ENCODE peak calls at places on chromosomes 6 and 20, in six cellular contexts. Z is GM12878, F is K562, J is H1, C is HepG2, U is GM12891. L is an unnamed sample.
A peak's percentile ranks its signal among the peaks of the same experiment; 100 is the strongest.

GRCh38 chr6:2871102-2871501 is 29.4 kb upstream of the SERPINB1 start:
- DNase-seq in C (no peak), J (no peak), U (no peak), F (no peak), Z (no peak), L (no peak)

GRCh38 chr6:6699741-6700367 is 111.3 kb downstream of the LY86 start:
- DNase-seq in F (peak; percentile 44), U (no peak), C (no peak), J (no peak), Z (no peak), L (no peak)

GRCh38 chr20:3543901-3544507 is 73.2 kb downstream of the ATRN start:
- DNase-seq in F (no peak), J (no peak), C (peak; percentile 78), U (no peak), Z (no peak), L (no peak)

GRCh38 chr6:125728739-125729138 is 20.7 kb upstream of the HEY2 start:
- DNase-seq in C (no peak), F (no peak), J (no peak), Z (no peak), U (no peak), L (no peak)

GRCh38 chr6:40894962-40895799 is 143.8 kb downstream of the UNC5CL start:
- DNase-seq in J (peak; percentile 46), Z (no peak), C (peak; percentile 43), F (peak; percentile 57), U (no peak), L (no peak)

GRCh38 chr6:145406733-145407256 is 328.5 kb downstream of the EPM2A start:
- DNase-seq in U (no peak), J (no peak), C (no peak), F (no peak), Z (no peak), L (no peak)

GRCh38 chr6:22436134-22436533 is 133.2 kb upstream of the HDGFL1 start:
- DNase-seq in U (no peak), Z (no peak), C (no peak), J (no peak), F (no peak), L (no peak)

GRCh38 chr6:160010067-160010466 is 41.2 kb downstream of the IGF2R start:
- DNase-seq in F (no peak), J (no peak), U (no peak), C (no peak), Z (no peak), L (no peak)

GRCh38 chr6:134247854-134248580 is 69.9 kb downstream of the SGK1 start:
- DNase-seq in C (no peak), U (no peak), F (no peak), J (no peak), Z (no peak), L (no peak)

GRCh38 chr20:44050925-44051660 is 135.9 kb downstream of the JPH2 start:
- DNase-seq in Z (no peak), U (no peak), F (no peak), C (no peak), J (no peak), L (no peak)

GRCh38 chr20:32577657-32578056 is 7.5 kb downstream of the NOL4L start:
- DNase-seq in Z (no peak), J (no peak), F (no peak), U (no peak), C (no peak), L (no peak)

GRCh38 chr6:44645276-44645675 is 257.8 kb downstream of the CDC5L start:
- DNase-seq in F (peak; percentile 23), U (no peak), C (no peak), J (no peak), Z (no peak), L (no peak)

GRCh38 chr6:27797960-27798359 is 114.2 kb downstream of the OR2B2 start:
- DNase-seq in J (no peak), C (no peak), U (no peak), F (no peak), Z (no peak), L (no peak)

GRCh38 chr6:27791182-27791939 is 120.8 kb downstream of the OR2B2 start:
- DNase-seq in F (peak; percentile 61), U (peak; percentile 33), Z (no peak), C (peak; percentile 76), J (no peak), L (no peak)

GRCh38 chr6:27795697-27796494 is 116.3 kb downstream of the OR2B2 start:
- DNase-seq in Z (peak; percentile 91), F (peak; percentile 66), C (peak; percentile 95), U (no peak), J (no peak), L (no peak)
- TF ChIP-seq POLR2AphosphoS5 in Z (no peak), F (no peak), C (no peak), U (no peak), J (no peak), L (no peak)

GRCh38 chr20:17502105-17502504 is 29.1 kb downstream of the BFSP1 start:
- DNase-seq in C (no peak), Z (no peak), F (no peak), J (no peak), U (no peak), L (no peak)
- TF ChIP-seq TAF1 in C (no peak), Z (no peak), F (no peak), J (no peak), U (no peak), L (no peak)

DNA sequence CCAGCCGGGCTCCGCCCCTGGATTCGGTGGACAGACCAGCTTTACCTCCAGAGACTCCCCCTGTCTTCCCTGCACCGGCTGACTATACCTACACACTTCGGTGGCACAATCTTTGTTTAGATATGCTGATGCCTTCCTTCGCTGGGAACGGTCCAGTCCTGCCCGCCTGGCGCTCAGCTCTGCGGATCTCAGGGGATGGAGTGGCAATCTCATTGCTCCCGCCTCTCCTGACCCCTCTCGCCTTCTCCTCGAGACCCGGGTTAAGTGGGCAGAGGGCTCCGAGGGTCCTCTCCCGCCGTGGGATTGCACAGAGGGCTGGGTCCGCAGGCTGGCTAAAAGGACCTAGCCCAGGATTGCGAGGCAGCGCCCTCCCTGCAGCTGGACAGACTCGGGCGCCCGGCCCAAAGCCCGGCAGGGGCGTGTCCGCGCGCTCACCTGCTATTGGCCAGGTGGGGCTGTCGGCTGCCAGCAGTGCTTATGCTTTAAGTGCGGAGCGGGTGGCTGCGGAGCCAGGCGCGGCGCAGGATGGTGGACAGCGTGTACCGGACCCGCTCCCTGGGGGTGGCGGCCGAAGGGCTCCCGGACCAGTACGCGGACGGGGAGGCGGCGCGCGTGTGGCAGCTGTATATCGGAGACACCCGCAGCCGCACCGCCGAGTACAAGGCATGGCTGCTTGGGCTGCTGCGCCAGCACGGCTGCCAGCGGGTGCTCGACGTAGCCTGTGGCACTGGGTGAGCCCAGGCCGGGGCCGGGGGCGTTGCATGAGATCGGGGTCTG is at the start of gene GNMT:
- DNase-seq in Z (no peak), F (no peak), J (no peak), U (no peak), C (peak; percentile 74), L (peak; percentile 54)
- TF ChIP-seq POLR2A in Z (peak; percentile 42), F (no peak), J (no peak), U (no peak), C (peak; percentile 25), L (no peak)

GRCh38 chr20:38158701-38159325 is 6.3 kb downstream of the TGM2 start:
- DNase-seq in U (no peak), Z (no peak), C (no peak), F (peak; percentile 38), J (no peak), L (no peak)
- TF ChIP-seq POLR2AphosphoS5 in U (no peak), Z (no peak), C (no peak), F (peak; percentile 91), J (no peak), L (no peak)

GRCh38 chr6:37239511-37239910 is 18.1 kb upstream of the TBC1D22B start:
- DNase-seq in J (no peak), C (no peak), U (no peak), Z (no peak), F (no peak), L (no peak)

GRCh38 chr6:37241131-37241530 is 16.4 kb upstream of the TBC1D22B start:
- DNase-seq in F (no peak), Z (no peak), C (no peak), U (no peak), J (no peak), L (no peak)

GRCh38 chr6:37242042-37242428 is 15.5 kb upstream of the TBC1D22B start:
- DNase-seq in J (no peak), Z (no peak), U (no peak), F (no peak), C (no peak), L (no peak)

GRCh38 chr6:37237789-37238188 is 19.8 kb upstream of the TBC1D22B start:
- DNase-seq in U (no peak), J (no peak), C (no peak), F (no peak), Z (no peak), L (no peak)

DNA sequence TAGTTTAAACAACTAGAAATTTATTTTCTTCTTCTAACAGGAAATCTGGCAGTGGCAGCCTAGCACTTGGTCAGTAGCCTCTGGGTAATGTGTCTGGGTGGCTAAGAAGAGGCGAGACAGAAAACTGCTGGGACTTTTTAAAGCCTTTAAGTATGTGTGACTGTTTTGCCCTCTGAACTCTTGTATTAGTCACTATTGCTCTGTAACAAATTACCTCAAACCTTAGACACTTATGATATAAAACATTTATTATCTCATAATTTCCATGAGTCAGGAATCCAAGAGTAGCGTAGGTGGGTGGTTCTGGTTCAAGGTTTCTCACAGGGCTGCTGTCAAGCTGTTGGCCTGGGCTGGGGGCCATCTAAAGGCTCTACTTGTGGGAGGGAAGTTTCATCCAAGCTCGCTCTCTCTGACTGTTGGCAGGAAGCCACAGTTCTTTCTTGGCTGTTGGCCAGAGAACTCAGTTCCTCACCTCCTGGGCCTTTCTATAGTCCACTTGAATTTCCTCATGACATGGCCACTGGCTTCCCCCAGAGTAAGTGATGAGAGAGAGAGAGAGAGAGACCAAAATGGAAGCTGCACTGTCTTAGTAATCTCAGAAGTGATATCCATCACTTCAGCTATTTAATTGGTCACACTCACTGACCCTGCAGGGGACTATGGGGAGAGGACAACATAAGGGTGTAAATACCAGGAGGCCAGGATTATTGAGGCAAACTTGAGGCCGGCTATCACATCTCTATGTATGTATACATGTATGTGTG is 17.4 kb upstream of the TBC1D22B start:
- DNase-seq in U (peak; percentile 14), J (no peak), C (peak; percentile 85), F (peak; percentile 77), Z (peak; percentile 69), L (peak; percentile 27)
- TF ChIP-seq TAF1 in U (no peak), J (no peak), C (no peak), F (no peak), Z (no peak), L (no peak)

DNA sequence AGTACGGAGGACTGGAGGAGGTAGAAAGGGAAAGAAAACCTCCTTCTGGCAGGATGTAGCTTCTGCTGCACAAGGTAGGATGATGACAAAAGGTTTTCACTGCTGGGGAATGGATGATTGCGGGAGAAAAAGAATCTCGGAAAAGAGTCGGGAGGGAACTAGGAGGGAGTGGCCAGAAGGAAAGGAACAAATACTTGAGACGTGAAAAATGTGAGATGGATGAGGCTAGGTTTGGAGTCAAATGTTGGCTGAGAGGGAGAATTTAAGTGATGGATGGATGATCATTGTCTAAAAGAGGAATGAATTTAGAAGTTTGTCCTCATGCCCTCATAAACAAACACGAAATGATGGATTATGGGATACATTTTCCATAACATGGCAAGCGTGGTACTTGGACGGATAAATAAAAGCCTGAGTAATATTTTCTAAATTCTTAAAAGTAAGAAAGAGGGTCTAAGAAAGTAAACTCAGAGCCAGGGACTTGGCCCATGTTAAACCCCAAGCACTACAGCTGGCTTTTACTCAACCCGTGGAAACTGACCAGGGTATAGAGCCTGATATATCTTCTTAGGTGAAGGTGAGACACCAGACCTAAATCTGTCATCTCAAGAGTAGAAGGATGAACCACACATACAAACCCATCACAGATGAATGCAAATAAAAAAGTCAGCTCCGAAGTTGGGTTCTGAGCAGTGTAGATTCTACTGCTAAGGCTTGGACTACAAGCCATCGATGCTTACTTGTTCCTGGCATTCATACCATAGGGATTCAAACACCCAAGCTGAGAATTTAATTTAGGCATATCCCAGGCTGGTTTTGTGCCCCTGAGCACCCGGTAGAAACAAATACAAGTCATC is 72.4 kb downstream of the HFE start:
- DNase-seq in F (no peak), J (no peak), U (no peak), Z (peak; percentile 45), C (no peak), L (no peak)
- TF ChIP-seq POLR2A in F (peak; percentile 53), J (peak; percentile 92), U (no peak), Z (no peak), C (no peak), L (no peak)